ENCODE peak calls at places on chromosome 19, in nine cellular contexts. L is cardiac muscle cell, T is uterus, Q is GM23338, U is IMR-90, O is fibroblast of lung, H is transverse colon, V is OCI-LY7, B is thoracic aorta. S is an unnamed sample.

GRCh38 chr19:327291-328024 is 17.1 kb downstream of the MIER2 start:
- DNase-seq in Q (no peak), L (no peak), T (no peak), O (no peak), V (no peak), U (no peak), H (no peak), B (no peak), S (no peak)

GRCh38 chr19:40959338-40959737 is 31.7 kb upstream of the CYP2B6 start:
- DNase-seq in V (no peak), B (no peak), U (no peak), T (no peak), O (no peak), H (no peak), Q (no peak), L (no peak), S (no peak)

GRCh38 chr19:55738302-55738701 is at the start of gene NLRP9:
- DNase-seq in U (no peak), T (no peak), H (no peak), V (no peak), Q (no peak), L (no peak), B (no peak), O (no peak), S (no peak)

GRCh38 chr19:49497790-49498106 is 1.5 kb downstream of the RPS11 start:
- DNase-seq in U (no peak), B (no peak), L (no peak), H (no peak), Q (no peak), T (no peak), V (no peak), O (no peak), S (no peak)

GRCh38 chr19:21335721-21336120 is 6.5 kb upstream of the ZNF708 start:
- DNase-seq in T (no peak), O (no peak), U (no peak), H (no peak), B (no peak), L (no peak), V (peak; percentile 17), Q (no peak), S (no peak)

GRCh38 chr19:39413903-39414608 is 1.6 kb downstream of the PLEKHG2 start:
- DNase-seq in L (peak; percentile 54), V (no peak), O (peak; percentile 40), U (peak; percentile 28), T (peak; percentile 51), Q (peak; percentile 49), H (peak; percentile 31), B (no peak), S (no peak)

GRCh38 chr19:8571006-8571411 is 6.2 kb downstream of the MYO1F start:
- DNase-seq in L (no peak), U (peak; percentile 68), O (peak; percentile 20), V (no peak), H (peak; percentile 55), T (no peak), B (no peak), Q (no peak), S (peak; percentile 77)

GRCh38 chr19:32355309-32355708 is 9.9 kb downstream of the ZNF507 start:
- DNase-seq in Q (no peak), T (no peak), O (no peak), V (no peak), U (no peak), L (no peak), H (no peak), B (no peak), S (no peak)

GRCh38 chr19:39195755-39196154 is 1.0 kb upstream of the NCCRP1 start:
- DNase-seq in H (no peak), T (no peak), U (no peak), V (no peak), B (no peak), Q (no peak), O (no peak), L (no peak), S (no peak)

GRCh38 chr19:33047422-33047821 is 17.3 kb downstream of the RHPN2 start:
- DNase-seq in L (peak; percentile 9), T (no peak), O (no peak), H (peak; percentile 90), B (no peak), Q (peak; percentile 81), V (no peak), U (no peak), S (no peak)

GRCh38 chr19:36449059-36449670 is 30.7 kb upstream of the ZFP82 start:
- DNase-seq in B (no peak), O (no peak), Q (peak; percentile 44), U (no peak), H (no peak), V (no peak), L (no peak), T (no peak), S (no peak)

GRCh38 chr19:32691952-32692726 is 518 bp downstream of the NUDT19 start:
- DNase-seq in V (peak; percentile 41), T (no peak), Q (peak; percentile 65), O (peak; percentile 72), U (peak; percentile 69), H (peak; percentile 66), B (no peak), L (no peak), S (peak; percentile 67)

GRCh38 chr19:14409157-14410053 is 9.7 kb downstream of the DDX39A start:
- DNase-seq in L (no peak), B (no peak), H (no peak), Q (no peak), T (no peak), V (no peak), U (no peak), O (no peak), S (no peak)

GRCh38 chr19:14411161-14411560 is 8.0 kb downstream of the DDX39A start:
- DNase-seq in H (no peak), L (no peak), U (no peak), T (no peak), Q (no peak), V (no peak), O (no peak), B (no peak), S (no peak)

GRCh38 chr19:14408641-14409120 is 10.5 kb downstream of the DDX39A start:
- DNase-seq in U (no peak), V (no peak), Q (no peak), B (no peak), H (no peak), L (no peak), O (no peak), T (no peak), S (no peak)

GRCh38 chr19:14410775-14411134 is 8.4 kb downstream of the DDX39A start:
- DNase-seq in L (no peak), Q (no peak), V (no peak), O (no peak), H (no peak), B (no peak), U (no peak), T (no peak), S (no peak)

GRCh38 chr19:14410054-14410774 is 8.9 kb downstream of the DDX39A start:
- DNase-seq in U (no peak), T (no peak), Q (no peak), L (no peak), O (no peak), B (no peak), V (no peak), H (no peak), S (no peak)
- H3K4me1 ChIP-seq in U (peaks cover 6% of the 10 kb centered on the region), T (no peaks in the 10 kb centered on the region), Q (peaks cover 10% of the 10 kb centered on the region), L (no peaks in the 10 kb centered on the region), O (no peaks in the 10 kb centered on the region), B (peaks cover 7% of the 10 kb centered on the region), V (peaks cover 11% of the 10 kb centered on the region), H (peaks cover 41% of the 10 kb centered on the region), S (peaks cover 13% of the 10 kb centered on the region)

GRCh38 chr19:17101686-17102628 is 26.4 kb downstream of the MYO9B start:
- DNase-seq in O (no peak), T (no peak), L (no peak), B (no peak), V (no peak), H (no peak), U (no peak), Q (no peak), S (no peak)
- TF ChIP-seq CTCF in O (no peak), T (no peak), L (no peak), B (no peak), V (no peak), H (no peak), U (no peak), Q (no peak), S (no peak)

GRCh38 chr19:45682117-45682516 is 9.6 kb downstream of the SNRPD2 start:
- DNase-seq in Q (no peak), B (no peak), L (no peak), U (no peak), T (no peak), O (no peak), V (no peak), H (no peak), S (no peak)

GRCh38 chr19:45691516-45692186 is at the start of gene SNRPD2:
- DNase-seq in B (peak; percentile 82), L (peak; percentile 96), Q (peak; percentile 98), U (peak; percentile 95), O (peak; percentile 95), T (peak; percentile 93), V (peak; percentile 96), H (peak; percentile 95), S (peak; percentile 94)

GRCh38 chr19:45692187-45693111 is at the start of gene QPCTL:
- DNase-seq in V (peak; percentile 100), L (peak; percentile 100), T (peak; percentile 97), B (peak; percentile 96), U (peak; percentile 100), Q (peak; percentile 100), O (peak; percentile 100), H (peak; percentile 97), S (peak; percentile 99)

GRCh38 chr19:45682908-45683307 is 8.8 kb downstream of the SNRPD2 start:
- DNase-seq in L (no peak), Q (no peak), H (no peak), B (no peak), T (no peak), O (no peak), U (no peak), V (no peak), S (no peak)

GRCh38 chr19:45687599-45687998 is 4.2 kb downstream of the SNRPD2 start:
- DNase-seq in V (no peak), T (no peak), O (no peak), U (no peak), Q (no peak), B (no peak), L (no peak), H (no peak), S (no peak)
- H3K36me3 ChIP-seq in V (peaks cover 65% of the 10 kb centered on the region), T (no peaks in the 10 kb centered on the region), O (peaks cover 14% of the 10 kb centered on the region), U (peaks cover 39% of the 10 kb centered on the region), Q (peaks cover 24% of the 10 kb centered on the region), B (peaks cover 29% of the 10 kb centered on the region), L (peaks cover 30% of the 10 kb centered on the region), H (no peaks in the 10 kb centered on the region), S (peaks cover 57% of the 10 kb centered on the region)

DNA sequence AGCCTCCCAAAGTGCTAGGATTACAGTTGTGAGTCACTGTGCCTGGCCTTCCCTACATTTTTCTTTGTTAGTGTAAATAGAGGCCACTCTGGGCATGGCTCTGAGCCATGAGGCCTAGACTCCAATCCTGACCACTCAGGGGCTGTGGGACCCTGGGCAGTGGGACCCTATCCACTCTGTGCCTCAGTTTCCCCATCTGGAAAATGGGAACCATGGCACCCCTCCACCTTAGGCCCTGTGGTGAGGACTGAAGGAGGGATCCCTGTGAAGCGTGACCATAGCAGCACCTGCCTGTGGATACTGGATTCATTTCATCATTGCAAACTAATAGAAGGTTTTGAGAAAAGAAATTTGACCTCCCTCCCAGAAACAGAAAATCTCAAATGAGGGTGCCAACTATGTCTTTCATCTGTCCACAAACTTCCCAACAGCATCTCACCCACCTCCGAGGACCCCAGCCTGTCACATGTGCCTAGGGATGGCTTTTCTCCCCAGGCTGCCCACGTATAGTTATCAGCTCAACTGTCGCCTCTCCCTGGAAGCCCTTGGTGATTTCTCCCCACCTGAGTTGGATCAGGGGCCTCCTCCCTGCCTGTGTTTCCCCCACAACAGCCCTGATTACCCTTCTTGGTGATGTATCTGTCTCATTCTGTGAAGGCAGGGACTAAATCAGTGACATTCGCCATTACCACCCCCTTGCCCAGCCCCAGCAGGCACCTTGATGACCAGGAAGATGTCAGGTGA is 5.6 kb downstream of the ANGPTL8 start:
- DNase-seq in H (no peak), Q (no peak), V (no peak), B (no peak), O (no peak), L (no peak), U (no peak), T (no peak), S (no peak)
- H3K4me1 ChIP-seq in H (peaks cover 7% of the 10 kb centered on the region), Q (no peaks in the 10 kb centered on the region), V (no peaks in the 10 kb centered on the region), B (no peaks in the 10 kb centered on the region), O (peaks cover 5% of the 10 kb centered on the region), L (no peaks in the 10 kb centered on the region), U (peaks cover 1% of the 10 kb centered on the region), T (no peaks in the 10 kb centered on the region), S (peaks cover 2% of the 10 kb centered on the region)